ENCODE peak calls at places on chromosomes 11 and 22, in seven cellular contexts. J is nucleus accumbens, Y is NCI-H1930, K is stomach, C is NCI-H524 treated with DMSO at 0.1 percent for 48 hours, X is naive B cell, A is NCI-H774. N is an unnamed sample.

GRCh38 chr22:48888466-48889208 is 939.0 kb downstream of the BRD1 start:
- DNase-seq in J (no peak), Y (no peak), K (no peak), C (no peak), X (no peak), A (no peak), N (no peak)

GRCh38 chr11:115168229-115168671 is 336.0 kb downstream of the CADM1 start:
- DNase-seq in J (no peak), Y (no peak), K (no peak), C (no peak), X (no peak), A (peak), N (no peak)

GRCh38 chr11:8256271-8257002 is 7.2 kb downstream of the LMO1 start:
- DNase-seq in J (no peak), Y (no peak), K (no peak), C (no peak), X (no peak), A (no peak), N (no peak)

GRCh38 chr11:128174465-128175101 is 412.8 kb downstream of the ETS1 start:
- DNase-seq in J (no peak), Y (no peak), K (no peak), C (no peak), X (no peak), A (no peak), N (no peak)

GRCh38 chr11:35677904-35678303 is 15.3 kb downstream of the TRIM44 start:
- DNase-seq in J (no peak), Y (no peak), K (no peak), C (no peak), X (no peak), A (no peak), N (no peak)

GRCh38 chr22:36541831-36542391 is 12.9 kb upstream of the EIF3D start:
- DNase-seq in J (no peak), Y (no peak), K (peak), C (no peak), X (no peak), A (no peak), N (no peak)

GRCh38 chr22:38570841-38571364 is 920 bp upstream of the DMC1 start:
- DNase-seq in J (no peak), Y (peak), K (peak), C (no peak), X (no peak), A (no peak), N (peak)

GRCh38 chr11:132347156-132348090 is 977.0 kb downstream of the NTM start:
- DNase-seq in J (no peak), Y (no peak), K (no peak), C (no peak), X (no peak), A (no peak), N (no peak)

GRCh38 chr11:28767574-28767973 is 659.4 kb downstream of the METTL15 start:
- DNase-seq in J (no peak), Y (no peak), K (no peak), C (no peak), X (no peak), A (no peak), N (no peak)

GRCh38 chr11:75165721-75166120 is 14.8 kb downstream of the SLCO2B1 start:
- DNase-seq in J (no peak), Y (no peak), K (no peak), C (no peak), X (no peak), A (no peak), N (no peak)

GRCh38 chr11:12532580-12532979 is 141.6 kb upstream of the TEAD1 start:
- DNase-seq in J (no peak), Y (no peak), K (no peak), C (no peak), X (no peak), A (no peak), N (no peak)

GRCh38 chr11:11444027-11444799 is 91.2 kb upstream of the CSNK2A3 start:
- DNase-seq in J (no peak), Y (no peak), K (no peak), C (no peak), X (no peak), A (no peak), N (no peak)

GRCh38 chr11:288328-289144 is at the start of gene PGGHG:
- DNase-seq in J (no peak), Y (no peak), K (peak), C (no peak), X (peak), A (no peak), N (peak)

N was measured in NAMALWA.